ENCODE peak calls at places on chromosome 6, in seven cellular contexts. D is lower leg skin, Z is NCI-H2171 treated with DMSO at 0.1 percent for 48 hours, B is brain pericyte, Q is HuH-7.5, E is COR-L47, R is dermis microvascular lymphatic vessel endothelial cell. W is an unnamed sample.

GRCh38 chr6:45192556-45192955 is 135.6 kb upstream of the RUNX2 start:
- DNase-seq in D (no peak), Z (no peak), B (no peak), Q (no peak), E (no peak), R (no peak), W (no peak)

GRCh38 chr6:138017156-138017757 is 90.0 kb downstream of the PERP start:
- DNase-seq in D (no peak), Z (no peak), B (no peak), Q (no peak), E (no peak), R (peak), W (no peak)

GRCh38 chr6:163226836-163227485 is 187.6 kb upstream of the QKI start:
- DNase-seq in D (no peak), Z (no peak), B (no peak), Q (no peak), E (no peak), R (no peak), W (no peak)

GRCh38 chr6:112429226-112429625 is 82.1 kb downstream of the RFPL4B start:
- DNase-seq in D (no peak), Z (no peak), B (no peak), Q (no peak), E (peak), R (peak), W (no peak)

GRCh38 chr6:5667737-5668136 is 339.0 kb downstream of the NRN1 start:
- DNase-seq in D (no peak), Z (no peak), B (no peak), Q (no peak), E (no peak), R (no peak), W (no peak)

GRCh38 chr6:33837971-33838665 is 34.3 kb upstream of the MLN start:
- DNase-seq in D (no peak), Z (peak), B (no peak), Q (no peak), E (no peak), R (no peak), W (no peak)

GRCh38 chr6:166005401-166005845 is 162.2 kb downstream of the TBXT start:
- DNase-seq in D (no peak), Z (no peak), B (peak), Q (no peak), E (no peak), R (no peak), W (no peak)

GRCh38 chr6:88168362-88168761 is 2.2 kb upstream of the CNR1 start:
- DNase-seq in D (no peak), Z (peak), B (no peak), Q (no peak), E (no peak), R (no peak), W (no peak)

GRCh38 chr6:139082370-139082769 is 52.5 kb upstream of the HECA start:
- DNase-seq in D (no peak), Z (no peak), B (no peak), Q (no peak), E (no peak), R (no peak), W (no peak)

GRCh38 chr6:29483186-29483585 is 4.6 kb downstream of the MAS1L start:
- DNase-seq in D (no peak), Z (no peak), B (no peak), Q (no peak), E (no peak), R (no peak), W (no peak)

GRCh38 chr6:150037526-150038201 is 12.3 kb upstream of the RAET1L start:
- DNase-seq in D (no peak), Z (no peak), B (no peak), Q (no peak), E (no peak), R (no peak), W (no peak)

GRCh38 chr6:152338335-152339125 is 298.6 kb downstream of the SYNE1 start:
- DNase-seq in D (no peak), Z (peak), B (no peak), Q (peak), E (no peak), R (peak), W (peak)

GRCh38 chr6:136123464-136123863 is 126.6 kb downstream of the MTFR2 start:
- DNase-seq in D (no peak), Z (no peak), B (no peak), Q (no peak), E (no peak), R (no peak), W (no peak)

GRCh38 chr6:82022614-82023102 is 224.9 kb downstream of the IBTK start:
- DNase-seq in D (no peak), Z (no peak), B (no peak), Q (no peak), E (no peak), R (peak), W (no peak)

GRCh38 chr6:129744201-129744879 is 34.4 kb upstream of the ARHGAP18 start:
- DNase-seq in D (no peak), Z (no peak), B (peak), Q (no peak), E (no peak), R (peak), W (peak)

GRCh38 chr6:41531591-41532582 is 14.3 kb upstream of the FOXP4 start:
- DNase-seq in D (peak), Z (peak), B (peak), Q (no peak), E (peak), R (peak), W (no peak)

GRCh38 chr6:149012040-149012545 is 265.3 kb downstream of the UST start:
- DNase-seq in D (no peak), Z (no peak), B (no peak), Q (no peak), E (no peak), R (peak), W (no peak)

GRCh38 chr6:139187489-139187888 is 52.6 kb downstream of the HECA start:
- DNase-seq in D (no peak), Z (peak), B (no peak), Q (no peak), E (no peak), R (no peak), W (no peak)

GRCh38 chr6:106773482-106773881 is 144.1 kb downstream of the QRSL1 start:
- DNase-seq in D (no peak), Z (no peak), B (no peak), Q (no peak), E (no peak), R (no peak), W (no peak)

GRCh38 chr6:149210376-149210775 is 107.1 kb upstream of the TAB2 start:
- DNase-seq in D (no peak), Z (no peak), B (no peak), Q (no peak), E (no peak), R (no peak), W (no peak)

GRCh38 chr6:156779206-156780116 is 2.3 kb downstream of the ARID1B start:
- DNase-seq in D (peak), Z (peak), B (no peak), Q (peak), E (no peak), R (peak), W (peak)

GRCh38 chr6:52736145-52736544 is 27.1 kb downstream of the GSTA2 start:
- DNase-seq in D (no peak), Z (no peak), B (no peak), Q (no peak), E (no peak), R (no peak), W (no peak)

GRCh38 chr6:170524188-170524535 is 28.9 kb downstream of the PSMB1 start:
- DNase-seq in D (no peak), Z (peak), B (no peak), Q (no peak), E (no peak), R (no peak), W (peak)

GRCh38 chr6:168192195-168192900 is 113.3 kb upstream of the FRMD1 start:
- DNase-seq in D (no peak), Z (peak), B (no peak), Q (no peak), E (peak), R (no peak), W (no peak)